ENCODE peak calls at places on chromosome 6, in nine cellular contexts. L is lower lobe of right lung, Y is Calu3, F is foreskin fibroblast, V is MCF 10A, D is dorsolateral prefrontal cortex, B is fibroblast of the aortic adventitia, G is breast epithelium, A is colonic mucosa. S is an unnamed sample.

GRCh38 chr6:109945091-109945490 is 33.0 kb upstream of the GPR6 start:
- DNase-seq in L (no peak), Y (no peak), F (no peak), V (no peak), D (no peak), B (no peak), G (no peak), A (no peak), S (no peak)

GRCh38 chr6:46690126-46690525 is 2.4 kb downstream of the TDRD6 start:
- DNase-seq in L (no peak), Y (no peak), F (no peak), V (no peak), D (no peak), B (no peak), G (no peak), A (no peak), S (no peak)

GRCh38 chr6:108164815-108165706 is 761 bp upstream of the NR2E1 start:
- DNase-seq in L (no peak), Y (no peak), F (no peak), V (no peak), D (no peak), B (no peak), G (no peak), A (no peak), S (no peak)

GRCh38 chr6:122372647-122373046 is 26.8 kb upstream of the HSF2 start:
- DNase-seq in L (no peak), Y (no peak), F (no peak), V (no peak), D (no peak), B (peak), G (no peak), A (no peak), S (no peak)

GRCh38 chr6:135043364-135043763 is 11.3 kb downstream of the HBS1L start:
- DNase-seq in L (no peak), Y (no peak), F (no peak), V (no peak), D (no peak), B (no peak), G (no peak), A (no peak), S (no peak)

GRCh38 chr6:36187446-36187845 is 9.1 kb upstream of the BRPF3 start:
- DNase-seq in L (no peak), Y (no peak), F (no peak), V (no peak), D (no peak), B (no peak), G (no peak), A (no peak), S (no peak)

GRCh38 chr6:147903321-147903720 is 394.8 kb downstream of the SAMD5 start:
- DNase-seq in L (no peak), Y (no peak), F (no peak), V (no peak), D (no peak), B (no peak), G (no peak), A (no peak), S (no peak)

GRCh38 chr6:133241088-133241900 is at the start of gene EYA4:
- DNase-seq in L (no peak), Y (peak), F (no peak), V (no peak), D (no peak), B (peak), G (no peak), A (no peak), S (no peak)

GRCh38 chr6:112298816-112299281 is 44.5 kb upstream of the LAMA4 start:
- DNase-seq in L (no peak), Y (peak), F (peak), V (peak), D (no peak), B (peak), G (no peak), A (no peak), S (no peak)

GRCh38 chr6:35624341-35625070 is 64.2 kb downstream of the FKBP5 start:
- DNase-seq in L (no peak), Y (no peak), F (peak), V (no peak), D (no peak), B (peak), G (no peak), A (no peak), S (no peak)

GRCh38 chr6:151692216-151692615 is 115.3 kb upstream of the ESR1 start:
- DNase-seq in L (no peak), Y (no peak), F (no peak), V (no peak), D (no peak), B (peak), G (no peak), A (no peak), S (no peak)

GRCh38 chr6:47721189-47721588 is 22.8 kb downstream of the ADGRF4 start:
- DNase-seq in L (no peak), Y (no peak), F (no peak), V (no peak), D (no peak), B (no peak), G (no peak), A (no peak), S (no peak)

GRCh38 chr6:135173242-135173988 is 7.7 kb upstream of the MYB start:
- DNase-seq in L (no peak), Y (no peak), F (no peak), V (no peak), D (no peak), B (no peak), G (no peak), A (no peak), S (no peak)

GRCh38 chr6:158660331-158660730 is 10.5 kb downstream of the SYTL3 start:
- DNase-seq in L (peak), Y (peak), F (no peak), V (peak), D (no peak), B (no peak), G (no peak), A (peak), S (no peak)

GRCh38 chr6:154297210-154297609 is 59.4 kb downstream of the IPCEF1 start:
- DNase-seq in L (no peak), Y (no peak), F (no peak), V (no peak), D (no peak), B (no peak), G (no peak), A (no peak), S (no peak)

GRCh38 chr6:44855562-44856494 is 468.3 kb downstream of the CDC5L start:
- DNase-seq in L (no peak), Y (no peak), F (peak), V (no peak), D (no peak), B (peak), G (no peak), A (no peak), S (no peak)

GRCh38 chr6:163958646-163959045 is 544.1 kb downstream of the QKI start:
- DNase-seq in L (no peak), Y (peak), F (no peak), V (no peak), D (no peak), B (no peak), G (no peak), A (no peak), S (no peak)

GRCh38 chr6:139742671-139743070 is 368.2 kb upstream of the CITED2 start:
- DNase-seq in L (no peak), Y (no peak), F (no peak), V (no peak), D (no peak), B (no peak), G (no peak), A (no peak), S (no peak)

GRCh38 chr6:89145962-89146747 is at the start of gene PM20D2:
- DNase-seq in L (peak), Y (peak), F (peak), V (peak), D (no peak), B (peak), G (no peak), A (peak), S (peak)

GRCh38 chr6:157682856-157683481 is 140.1 kb upstream of the SNX9 start:
- DNase-seq in L (no peak), Y (no peak), F (peak), V (peak), D (no peak), B (peak), G (no peak), A (no peak), S (no peak)

GRCh38 chr6:143176090-143177021 is 115.7 kb downstream of the AIG1 start:
- DNase-seq in L (no peak), Y (no peak), F (peak), V (peak), D (no peak), B (peak), G (no peak), A (no peak), S (peak)

GRCh38 chr6:117495873-117496272 is 13.4 kb downstream of the DCBLD1 start:
- DNase-seq in L (no peak), Y (no peak), F (no peak), V (no peak), D (no peak), B (peak), G (no peak), A (no peak), S (no peak)

GRCh38 chr6:149488815-149489214 is 4.0 kb upstream of the ZC3H12D start:
- DNase-seq in L (no peak), Y (no peak), F (no peak), V (no peak), D (no peak), B (no peak), G (no peak), A (peak), S (no peak)

GRCh38 chr6:44073612-44074382 is 53.5 kb downstream of the MRPL14 start:
- DNase-seq in L (no peak), Y (no peak), F (no peak), V (no peak), D (no peak), B (peak), G (no peak), A (peak), S (no peak)

GRCh38 chr6:74073896-74074295 is 377.9 kb downstream of the CD109 start:
- DNase-seq in L (no peak), Y (no peak), F (peak), V (no peak), D (no peak), B (peak), G (no peak), A (no peak), S (no peak)

GRCh38 chr6:160004419-160005160 is 35.7 kb downstream of the IGF2R start:
- DNase-seq in L (peak), Y (no peak), F (no peak), V (no peak), D (no peak), B (no peak), G (no peak), A (no peak), S (no peak)

GRCh38 chr6:105363100-105363754 is 39.7 kb downstream of the PREP start:
- DNase-seq in L (no peak), Y (no peak), F (peak), V (peak), D (no peak), B (peak), G (no peak), A (no peak), S (no peak)

DNA sequence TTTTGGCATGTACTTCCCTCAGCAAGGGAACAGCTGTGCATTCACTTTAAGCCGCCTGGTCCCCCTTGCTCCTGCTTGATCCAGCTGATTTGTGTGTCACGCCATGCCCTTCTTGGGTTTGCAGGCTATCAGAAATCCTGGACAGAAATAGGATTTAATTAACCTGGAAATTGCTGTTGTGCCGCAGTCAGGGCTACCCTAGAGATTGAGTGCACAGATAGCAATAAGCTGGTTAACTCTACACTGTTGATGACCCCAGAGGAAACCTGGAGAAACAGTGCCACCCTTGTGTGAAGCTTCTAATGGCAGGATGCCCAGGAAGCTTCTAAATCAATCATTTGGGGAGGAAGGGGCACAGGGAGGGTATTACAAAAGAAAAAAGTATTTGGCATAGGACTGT is 199.0 kb downstream of the JARID2 start:
- DNase-seq in L (no peak), Y (peak), F (no peak), V (no peak), D (no peak), B (no peak), G (no peak), A (no peak), S (no peak)
- TF ChIP-seq CTCF in L (no peak), Y (no peak), F (no peak), V (no peak), D (no peak), B (no peak), G (no peak), A (no peak), S (no peak)

GRCh38 chr6:40623931-40624330 is 36.8 kb upstream of the LRFN2 start:
- DNase-seq in L (no peak), Y (no peak), F (no peak), V (no peak), D (no peak), B (no peak), G (no peak), A (no peak), S (no peak)

GRCh38 chr6:40623178-40623577 is 36.0 kb upstream of the LRFN2 start:
- DNase-seq in L (no peak), Y (no peak), F (no peak), V (no peak), D (no peak), B (no peak), G (no peak), A (no peak), S (no peak)

GRCh38 chr6:40620546-40620945 is 33.4 kb upstream of the LRFN2 start:
- DNase-seq in L (no peak), Y (no peak), F (no peak), V (no peak), D (no peak), B (no peak), G (no peak), A (no peak), S (no peak)
- TF ChIP-seq CTCF in L (no peak), Y (no peak), F (no peak), V (no peak), D (no peak), B (no peak), G (no peak), A (no peak), S (no peak)

GRCh38 chr6:80316655-80317332 is 210.3 kb downstream of the BCKDHB start:
- DNase-seq in L (no peak), Y (no peak), F (peak), V (no peak), D (no peak), B (peak), G (no peak), A (no peak), S (no peak)
- TF ChIP-seq CTCF in L (no peak), Y (no peak), F (peak), V (no peak), D (no peak), B (peak), G (no peak), A (no peak), S (peak)

DNA sequence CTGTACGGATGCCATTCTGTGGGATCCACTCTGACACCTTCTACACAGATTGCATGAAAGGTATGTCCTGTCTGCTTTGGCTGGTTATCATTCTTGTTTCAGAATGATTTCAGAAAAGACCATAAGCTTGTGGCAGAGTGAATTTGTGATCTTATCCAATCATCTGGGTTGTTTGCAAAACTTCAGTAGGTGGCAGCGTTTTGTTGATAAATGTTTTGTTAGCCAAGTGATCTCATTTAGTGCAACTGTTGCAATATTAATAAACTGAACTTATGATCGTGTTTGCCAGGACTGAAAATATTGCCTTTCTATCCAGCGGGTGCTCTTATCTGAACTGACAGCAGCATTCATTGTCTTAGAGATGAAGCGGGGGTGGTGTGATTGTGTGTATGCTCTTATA is 613.2 kb upstream of the NOX3 start:
- DNase-seq in L (no peak), Y (no peak), F (no peak), V (peak), D (no peak), B (no peak), G (no peak), A (no peak), S (no peak)
- TF ChIP-seq CTCF in L (no peak), Y (no peak), F (no peak), V (no peak), D (no peak), B (no peak), G (no peak), A (no peak), S (peak)

S was measured in osteocyte.